ENCODE peak calls at places on chromosomes 13 and 19, in four cellular contexts. One of them, this sample, is unnamed.
A peak's percentile ranks its signal among the peaks of the same experiment; 100 is the strongest.

GRCh38 chr19:50492303-50493052 is 15.8 kb upstream of the GARIN5A start:
- DNase-seq in colonic mucosa: no peak
- DNase-seq in breast epithelium: no peak
- DNase-seq in dorsolateral prefrontal cortex: no peak
- DNase-seq in this sample: no peak

GRCh38 chr19:29753190-29753933 is 38.3 kb upstream of the C19orf12 start:
- DNase-seq in breast epithelium: no peak
- DNase-seq in dorsolateral prefrontal cortex: no peak
- DNase-seq in colonic mucosa: no peak
- DNase-seq in this sample: no peak

GRCh38 chr13:57128909-57129308 is 11.8 kb upstream of the PRR20A start:
- DNase-seq in colonic mucosa: no peak
- DNase-seq in breast epithelium: no peak
- DNase-seq in dorsolateral prefrontal cortex: no peak
- DNase-seq in this sample: no peak

GRCh38 chr13:99431927-99432636 is 69.2 kb upstream of the TM9SF2 start:
- DNase-seq in dorsolateral prefrontal cortex: no peak
- DNase-seq in colonic mucosa: no peak
- DNase-seq in breast epithelium: no peak
- DNase-seq in this sample: no peak

GRCh38 chr13:38372818-38373217 is 23.2 kb downstream of the UFM1 start:
- DNase-seq in colonic mucosa: no peak
- DNase-seq in breast epithelium: peak; percentile 63
- DNase-seq in dorsolateral prefrontal cortex: no peak
- DNase-seq in this sample: no peak

GRCh38 chr13:111511805-111512504 is 191.5 kb downstream of the TEX29 start:
- DNase-seq in dorsolateral prefrontal cortex: no peak
- DNase-seq in breast epithelium: no peak
- DNase-seq in colonic mucosa: no peak
- DNase-seq in this sample: no peak

GRCh38 chr13:52158629-52159158 is 703 bp downstream of the NEK3 start:
- DNase-seq in colonic mucosa: peak; percentile 68
- DNase-seq in dorsolateral prefrontal cortex: no peak
- DNase-seq in breast epithelium: no peak
- DNase-seq in this sample: no peak

GRCh38 chr13:21501709-21502108 is 42.6 kb upstream of the ZDHHC20 start:
- DNase-seq in breast epithelium: no peak
- DNase-seq in dorsolateral prefrontal cortex: no peak
- DNase-seq in colonic mucosa: no peak
- DNase-seq in this sample: no peak

GRCh38 chr13:97723655-97724054 is 229.8 kb upstream of the IPO5 start:
- DNase-seq in colonic mucosa: no peak
- DNase-seq in dorsolateral prefrontal cortex: no peak
- DNase-seq in breast epithelium: no peak
- DNase-seq in this sample: no peak

GRCh38 chr19:3873151-3873550 is 4.3 kb upstream of the ZFR2 start:
- DNase-seq in breast epithelium: no peak
- DNase-seq in colonic mucosa: no peak
- DNase-seq in dorsolateral prefrontal cortex: no peak
- DNase-seq in this sample: no peak

GRCh38 chr13:56700324-56700723 is 440.4 kb upstream of the PRR20A start:
- DNase-seq in dorsolateral prefrontal cortex: no peak
- DNase-seq in breast epithelium: no peak
- DNase-seq in colonic mucosa: no peak
- DNase-seq in this sample: no peak

GRCh38 chr19:7988307-7988706 is 17.1 kb downstream of the ELAVL1 start:
- DNase-seq in breast epithelium: no peak
- DNase-seq in colonic mucosa: no peak
- DNase-seq in dorsolateral prefrontal cortex: no peak
- DNase-seq in this sample: no peak

GRCh38 chr19:6226444-6227155 is 53.2 kb downstream of the MLLT1 start:
- DNase-seq in dorsolateral prefrontal cortex: peak; percentile 40
- DNase-seq in colonic mucosa: no peak
- DNase-seq in breast epithelium: no peak
- DNase-seq in this sample: no peak

GRCh38 chr13:33723772-33724435 is 94.0 kb upstream of the RFC3 start:
- DNase-seq in dorsolateral prefrontal cortex: peak; percentile 78
- DNase-seq in breast epithelium: peak; percentile 66
- DNase-seq in colonic mucosa: peak; percentile 84
- DNase-seq in this sample: peak; percentile 53

GRCh38 chr13:23751195-23751594 is 138.0 kb downstream of the MIPEP start:
- DNase-seq in dorsolateral prefrontal cortex: no peak
- DNase-seq in breast epithelium: no peak
- DNase-seq in colonic mucosa: no peak
- DNase-seq in this sample: no peak

GRCh38 chr13:48334534-48335127 is 31.1 kb downstream of the RB1 start:
- DNase-seq in colonic mucosa: no peak
- DNase-seq in dorsolateral prefrontal cortex: no peak
- DNase-seq in breast epithelium: no peak
- DNase-seq in this sample: no peak

GRCh38 chr13:39102981-39103490 is 64.8 kb downstream of the NHLRC3 start:
- DNase-seq in breast epithelium: no peak
- DNase-seq in dorsolateral prefrontal cortex: no peak
- DNase-seq in colonic mucosa: no peak
- DNase-seq in this sample: no peak

GRCh38 chr13:110496281-110496680 is 65.2 kb downstream of the RAB20 start:
- DNase-seq in dorsolateral prefrontal cortex: no peak
- DNase-seq in colonic mucosa: no peak
- DNase-seq in breast epithelium: no peak
- DNase-seq in this sample: no peak

GRCh38 chr13:37869506-37869755 is 141 bp downstream of the TRPC4 start:
- DNase-seq in dorsolateral prefrontal cortex: no peak
- DNase-seq in colonic mucosa: no peak
- DNase-seq in breast epithelium: no peak
- DNase-seq in this sample: no peak

GRCh38 chr13:113836917-113837553 is 26.8 kb downstream of the GAS6 start:
- DNase-seq in breast epithelium: no peak
- DNase-seq in dorsolateral prefrontal cortex: no peak
- DNase-seq in colonic mucosa: peak; percentile 53
- DNase-seq in this sample: no peak

GRCh38 chr13:48749144-48749543 is 95.4 kb downstream of the CYSLTR2 start:
- DNase-seq in dorsolateral prefrontal cortex: no peak
- DNase-seq in colonic mucosa: no peak
- DNase-seq in breast epithelium: no peak
- DNase-seq in this sample: no peak

GRCh38 chr19:11168568-11168967 is 13.0 kb upstream of the SPC24 start:
- DNase-seq in colonic mucosa: no peak
- DNase-seq in dorsolateral prefrontal cortex: no peak
- DNase-seq in breast epithelium: no peak
- DNase-seq in this sample: no peak

GRCh38 chr19:11555246-11555645 is 3.8 kb downstream of the ELOF1 start:
- DNase-seq in colonic mucosa: no peak
- DNase-seq in breast epithelium: no peak
- DNase-seq in dorsolateral prefrontal cortex: no peak
- DNase-seq in this sample: no peak

GRCh38 chr19:40780582-40780981 is 2.5 kb downstream of the RAB4B start:
- DNase-seq in dorsolateral prefrontal cortex: no peak
- DNase-seq in colonic mucosa: no peak
- DNase-seq in breast epithelium: no peak
- DNase-seq in this sample: no peak

GRCh38 chr13:109427148-109427547 is 359.2 kb downstream of the IRS2 start:
- DNase-seq in breast epithelium: no peak
- DNase-seq in dorsolateral prefrontal cortex: no peak
- DNase-seq in colonic mucosa: no peak
- DNase-seq in this sample: no peak

GRCh38 chr19:39834287-39834841 is 402 bp upstream of the DYRK1B start:
- DNase-seq in dorsolateral prefrontal cortex: no peak
- DNase-seq in colonic mucosa: no peak
- DNase-seq in breast epithelium: no peak
- DNase-seq in this sample: no peak

GRCh38 chr13:30776661-30777060 is 41.3 kb downstream of the ALOX5AP start:
- DNase-seq in colonic mucosa: no peak
- DNase-seq in breast epithelium: no peak
- DNase-seq in dorsolateral prefrontal cortex: no peak
- DNase-seq in this sample: no peak

GRCh38 chr13:79626924-79627323 is 146.0 kb downstream of the NDFIP2 start:
- DNase-seq in breast epithelium: no peak
- DNase-seq in colonic mucosa: no peak
- DNase-seq in dorsolateral prefrontal cortex: no peak
- DNase-seq in this sample: no peak

GRCh38 chr13:39600766-39601165 is 2.2 kb downstream of the LHFPL6 start:
- DNase-seq in breast epithelium: no peak
- DNase-seq in dorsolateral prefrontal cortex: peak; percentile 44
- DNase-seq in colonic mucosa: no peak
- DNase-seq in this sample: no peak

GRCh38 chr13:77868717-77869116 is 49.9 kb downstream of the EDNRB start:
- DNase-seq in breast epithelium: no peak
- DNase-seq in colonic mucosa: no peak
- DNase-seq in dorsolateral prefrontal cortex: no peak
- DNase-seq in this sample: no peak

GRCh38 chr13:110265682-110266430 is 41.1 kb downstream of the COL4A1 start:
- DNase-seq in dorsolateral prefrontal cortex: no peak
- DNase-seq in breast epithelium: no peak
- DNase-seq in colonic mucosa: no peak
- DNase-seq in this sample: no peak

GRCh38 chr13:94711561-94712286 is 621 bp downstream of the SOX21 start:
- DNase-seq in dorsolateral prefrontal cortex: no peak
- DNase-seq in colonic mucosa: no peak
- DNase-seq in breast epithelium: no peak
- DNase-seq in this sample: no peak

GRCh38 chr13:94712287-94712811 is at the start of gene SOX21:
- DNase-seq in breast epithelium: no peak
- DNase-seq in colonic mucosa: no peak
- DNase-seq in dorsolateral prefrontal cortex: no peak
- DNase-seq in this sample: no peak

GRCh38 chr13:94713556-94714182 is 1.3 kb upstream of the SOX21 start:
- DNase-seq in dorsolateral prefrontal cortex: no peak
- DNase-seq in breast epithelium: no peak
- DNase-seq in colonic mucosa: no peak
- DNase-seq in this sample: no peak

GRCh38 chr13:94712812-94713555 is 639 bp upstream of the SOX21 start:
- DNase-seq in colonic mucosa: no peak
- DNase-seq in breast epithelium: no peak
- DNase-seq in dorsolateral prefrontal cortex: peak; percentile 51
- DNase-seq in this sample: no peak

GRCh38 chr13:94716016-94716415 is 3.7 kb upstream of the SOX21 start:
- DNase-seq in breast epithelium: no peak
- DNase-seq in colonic mucosa: no peak
- DNase-seq in dorsolateral prefrontal cortex: no peak
- DNase-seq in this sample: no peak
- TF ChIP-seq CTCF in breast epithelium: no peak
- TF ChIP-seq CTCF in colonic mucosa: no peak
- TF ChIP-seq CTCF in dorsolateral prefrontal cortex: peak; percentile 30
- TF ChIP-seq CTCF in this sample: no peak

GRCh38 chr19:51811344-51811743 is 16.4 kb downstream of the FPR3 start:
- DNase-seq in colonic mucosa: no peak
- DNase-seq in dorsolateral prefrontal cortex: no peak
- DNase-seq in breast epithelium: no peak
- DNase-seq in this sample: peak; percentile 95

GRCh38 chr19:51809787-51810186 is 14.8 kb downstream of the FPR3 start:
- DNase-seq in breast epithelium: no peak
- DNase-seq in dorsolateral prefrontal cortex: no peak
- DNase-seq in colonic mucosa: no peak
- DNase-seq in this sample: no peak

GRCh38 chr19:51807925-51808324 is 13.0 kb downstream of the FPR3 start:
- DNase-seq in breast epithelium: no peak
- DNase-seq in colonic mucosa: no peak
- DNase-seq in dorsolateral prefrontal cortex: no peak
- DNase-seq in this sample: no peak

GRCh38 chr19:51808333-51808986 is 13.5 kb downstream of the FPR3 start:
- DNase-seq in dorsolateral prefrontal cortex: no peak
- DNase-seq in breast epithelium: no peak
- DNase-seq in colonic mucosa: no peak
- DNase-seq in this sample: no peak

DNA sequence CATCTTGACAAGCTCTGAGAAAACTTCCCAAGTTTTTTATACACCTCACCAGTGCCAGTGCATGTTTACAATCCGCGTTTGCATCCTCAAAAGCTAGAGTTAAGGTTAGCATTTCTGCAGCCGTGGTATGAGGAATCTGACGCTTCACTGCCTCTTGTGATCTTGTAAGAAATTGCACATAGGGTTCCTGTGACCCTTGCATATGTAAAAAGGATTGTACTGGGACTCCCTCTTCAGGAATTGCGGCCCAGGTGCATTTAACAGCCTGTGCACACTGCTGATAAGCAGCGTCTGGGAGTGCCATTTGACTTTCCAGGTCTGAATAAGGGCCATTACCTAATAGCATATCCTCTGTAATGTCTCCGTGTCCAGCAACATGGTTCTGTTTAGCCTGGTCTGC is 15.3 kb downstream of the FPR3 start:
- DNase-seq in colonic mucosa: no peak
- DNase-seq in dorsolateral prefrontal cortex: no peak
- DNase-seq in breast epithelium: no peak
- DNase-seq in this sample: no peak
- TF ChIP-seq CTCF in colonic mucosa: no peak
- TF ChIP-seq CTCF in dorsolateral prefrontal cortex: no peak
- TF ChIP-seq CTCF in breast epithelium: no peak
- TF ChIP-seq CTCF in this sample: peak; percentile 48

GRCh38 chr13:47233734-47234133 is 336.9 kb upstream of the HTR2A start:
- DNase-seq in breast epithelium: no peak
- DNase-seq in dorsolateral prefrontal cortex: peak; percentile 61
- DNase-seq in colonic mucosa: no peak
- DNase-seq in this sample: no peak

GRCh38 chr13:47237571-47237970 is 340.7 kb upstream of the HTR2A start:
- DNase-seq in breast epithelium: no peak
- DNase-seq in colonic mucosa: no peak
- DNase-seq in dorsolateral prefrontal cortex: no peak
- DNase-seq in this sample: no peak

GRCh38 chr13:47241446-47241845 is 344.6 kb upstream of the HTR2A start:
- DNase-seq in breast epithelium: no peak
- DNase-seq in colonic mucosa: no peak
- DNase-seq in dorsolateral prefrontal cortex: no peak
- DNase-seq in this sample: no peak

GRCh38 chr13:47239025-47239424 is 342.2 kb upstream of the HTR2A start:
- DNase-seq in colonic mucosa: no peak
- DNase-seq in dorsolateral prefrontal cortex: no peak
- DNase-seq in breast epithelium: no peak
- DNase-seq in this sample: no peak
- TF ChIP-seq CTCF in colonic mucosa: no peak
- TF ChIP-seq CTCF in dorsolateral prefrontal cortex: no peak
- TF ChIP-seq CTCF in breast epithelium: no peak
- TF ChIP-seq CTCF in this sample: no peak

DNA sequence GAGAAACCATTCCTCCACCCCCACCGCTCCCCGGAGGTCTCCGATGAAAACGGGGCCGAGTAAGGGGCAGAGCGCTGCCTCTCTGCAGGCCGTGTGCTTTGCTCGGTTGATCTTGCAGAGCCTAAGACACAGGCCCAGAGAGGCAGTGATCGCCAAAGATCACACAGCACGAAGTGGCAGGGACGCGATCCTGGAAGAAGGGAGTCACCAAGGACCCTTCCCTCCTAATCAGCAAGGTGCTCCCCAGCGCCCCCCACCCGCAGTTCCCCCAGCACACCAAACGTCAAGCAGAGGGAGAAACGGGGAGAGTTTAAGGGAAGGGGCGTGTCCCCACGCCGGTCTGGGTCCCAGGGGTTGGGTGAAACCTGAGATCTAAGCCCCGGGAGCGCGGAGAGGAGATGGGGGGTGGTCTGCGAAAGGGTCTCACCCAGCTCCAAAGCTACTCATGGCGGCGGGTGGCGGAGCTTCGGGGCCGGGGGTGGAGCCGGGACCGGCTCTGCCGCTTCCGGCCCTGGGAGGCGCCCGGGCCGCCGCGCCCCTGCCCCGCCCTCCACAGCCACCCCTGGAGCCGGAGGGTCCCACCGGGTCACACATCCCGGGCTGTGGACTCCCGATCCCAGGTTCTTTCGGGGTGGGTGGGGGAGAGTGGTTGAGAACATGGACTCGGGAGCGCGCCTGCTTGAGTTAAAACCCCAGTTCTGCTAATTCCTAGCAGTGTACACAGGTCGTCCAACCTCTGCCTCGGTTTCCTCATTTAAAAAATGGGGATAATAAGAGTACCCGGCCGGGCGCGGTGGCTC is at the start of gene EML2:
- DNase-seq in dorsolateral prefrontal cortex: no peak
- DNase-seq in colonic mucosa: peak; percentile 78
- DNase-seq in breast epithelium: peak; percentile 57
- DNase-seq in this sample: no peak
- TF ChIP-seq CTCF in dorsolateral prefrontal cortex: peak; percentile 6
- TF ChIP-seq CTCF in colonic mucosa: no peak
- TF ChIP-seq CTCF in breast epithelium: no peak
- TF ChIP-seq CTCF in this sample: peak; percentile 35